ENCODE peak calls at places on chromosomes 13 and 19, in five cellular contexts. One of them, this sample, is unnamed.
A peak's percentile ranks its signal among the peaks of the same experiment; 100 is the strongest.

GRCh38 chr19:45402469-45403070 is 2.3 kb downstream of the PPP1R13L start:
- DNase-seq in breast epithelium: peak; percentile 72
- DNase-seq in CD8-positive, alpha-beta T cell: peak; percentile 27
- DNase-seq in mammary epithelial cell: peak; percentile 78
- DNase-seq in K562: peak; percentile 86
- DNase-seq in this sample: no peak

GRCh38 chr13:101979825-101980224 is 422.0 kb downstream of the FGF14 start:
- DNase-seq in breast epithelium: no peak
- DNase-seq in CD8-positive, alpha-beta T cell: no peak
- DNase-seq in mammary epithelial cell: no peak
- DNase-seq in K562: no peak
- DNase-seq in this sample: no peak

GRCh38 chr13:75724742-75725504 is 88.8 kb downstream of the LMO7 start:
- DNase-seq in breast epithelium: no peak
- DNase-seq in CD8-positive, alpha-beta T cell: no peak
- DNase-seq in mammary epithelial cell: peak; percentile 45
- DNase-seq in K562: no peak
- DNase-seq in this sample: no peak

GRCh38 chr19:4816388-4817165 is 14.9 kb downstream of the TICAM1 start:
- DNase-seq in breast epithelium: no peak
- DNase-seq in CD8-positive, alpha-beta T cell: no peak
- DNase-seq in mammary epithelial cell: no peak
- DNase-seq in K562: peak; percentile 13
- DNase-seq in this sample: no peak

GRCh38 chr13:38202730-38203129 is 146.9 kb upstream of the UFM1 start:
- DNase-seq in breast epithelium: no peak
- DNase-seq in CD8-positive, alpha-beta T cell: no peak
- DNase-seq in mammary epithelial cell: peak; percentile 78
- DNase-seq in K562: no peak
- DNase-seq in this sample: no peak

GRCh38 chr13:43776680-43777079 is 10.1 kb downstream of the ENOX1 start:
- DNase-seq in breast epithelium: no peak
- DNase-seq in CD8-positive, alpha-beta T cell: no peak
- DNase-seq in mammary epithelial cell: no peak
- DNase-seq in K562: no peak
- DNase-seq in this sample: no peak

GRCh38 chr19:6710273-6711077 is 10.0 kb downstream of the C3 start:
- DNase-seq in breast epithelium: no peak
- DNase-seq in CD8-positive, alpha-beta T cell: no peak
- DNase-seq in mammary epithelial cell: no peak
- DNase-seq in K562: peak; percentile 44
- DNase-seq in this sample: no peak

GRCh38 chr13:110106726-110107125 is 200.2 kb downstream of the COL4A1 start:
- DNase-seq in breast epithelium: no peak
- DNase-seq in CD8-positive, alpha-beta T cell: no peak
- DNase-seq in mammary epithelial cell: no peak
- DNase-seq in K562: no peak
- DNase-seq in this sample: no peak

GRCh38 chr19:40603071-40603718 is 2.0 kb downstream of the LTBP4 start:
- DNase-seq in breast epithelium: no peak
- DNase-seq in CD8-positive, alpha-beta T cell: no peak
- DNase-seq in mammary epithelial cell: peak; percentile 45
- DNase-seq in K562: no peak
- DNase-seq in this sample: no peak

GRCh38 chr19:6126335-6126974 is 9.0 kb upstream of the ACSBG2 start:
- DNase-seq in breast epithelium: no peak
- DNase-seq in CD8-positive, alpha-beta T cell: no peak
- DNase-seq in mammary epithelial cell: peak; percentile 71
- DNase-seq in K562: peak; percentile 71
- DNase-seq in this sample: no peak

GRCh38 chr13:111115841-111116500 is 861 bp downstream of the ARHGEF7 start:
- DNase-seq in breast epithelium: no peak
- DNase-seq in CD8-positive, alpha-beta T cell: no peak
- DNase-seq in mammary epithelial cell: no peak
- DNase-seq in K562: no peak
- DNase-seq in this sample: no peak

GRCh38 chr13:83819611-83820010 is 62.7 kb downstream of the SLITRK1 start:
- DNase-seq in breast epithelium: no peak
- DNase-seq in CD8-positive, alpha-beta T cell: no peak
- DNase-seq in mammary epithelial cell: no peak
- DNase-seq in K562: no peak
- DNase-seq in this sample: no peak

GRCh38 chr13:110653851-110654250 is 38.5 kb downstream of the NAXD start:
- DNase-seq in breast epithelium: no peak
- DNase-seq in CD8-positive, alpha-beta T cell: no peak
- DNase-seq in mammary epithelial cell: no peak
- DNase-seq in K562: no peak
- DNase-seq in this sample: no peak

GRCh38 chr19:45884682-45885555 is 1.0 kb downstream of the IRF2BP1 start:
- DNase-seq in breast epithelium: peak; percentile 46
- DNase-seq in CD8-positive, alpha-beta T cell: no peak
- DNase-seq in mammary epithelial cell: peak; percentile 16
- DNase-seq in K562: peak; percentile 75
- DNase-seq in this sample: no peak

GRCh38 chr19:47228937-47229673 is 1.9 kb downstream of the BBC3 start:
- DNase-seq in breast epithelium: peak; percentile 35
- DNase-seq in CD8-positive, alpha-beta T cell: peak; percentile 46
- DNase-seq in mammary epithelial cell: peak; percentile 46
- DNase-seq in K562: peak; percentile 24
- DNase-seq in this sample: peak; percentile 17

GRCh38 chr13:46570273-46570672 is 17.3 kb downstream of the LRCH1 start:
- DNase-seq in breast epithelium: no peak
- DNase-seq in CD8-positive, alpha-beta T cell: no peak
- DNase-seq in mammary epithelial cell: no peak
- DNase-seq in K562: no peak
- DNase-seq in this sample: no peak

GRCh38 chr13:107838592-107839161 is 376.7 kb downstream of the LIG4 start:
- DNase-seq in breast epithelium: no peak
- DNase-seq in CD8-positive, alpha-beta T cell: no peak
- DNase-seq in mammary epithelial cell: no peak
- DNase-seq in K562: no peak
- DNase-seq in this sample: no peak

GRCh38 chr13:86445584-86446140 is 646.4 kb upstream of the SLITRK6 start:
- DNase-seq in breast epithelium: no peak
- DNase-seq in CD8-positive, alpha-beta T cell: no peak
- DNase-seq in mammary epithelial cell: no peak
- DNase-seq in K562: no peak
- DNase-seq in this sample: no peak

GRCh38 chr19:34838248-34838647 is 65.2 kb upstream of the ZNF599 start:
- DNase-seq in breast epithelium: no peak
- DNase-seq in CD8-positive, alpha-beta T cell: no peak
- DNase-seq in mammary epithelial cell: peak; percentile 11
- DNase-seq in K562: peak; percentile 28
- DNase-seq in this sample: no peak

GRCh38 chr13:32205426-32206096 is 109.6 kb downstream of the ZAR1L start:
- DNase-seq in breast epithelium: no peak
- DNase-seq in CD8-positive, alpha-beta T cell: no peak
- DNase-seq in mammary epithelial cell: no peak
- DNase-seq in K562: no peak
- DNase-seq in this sample: no peak

GRCh38 chr19:42121666-42122069 is 10.6 kb downstream of the POU2F2 start:
- DNase-seq in breast epithelium: no peak
- DNase-seq in CD8-positive, alpha-beta T cell: peak; percentile 84
- DNase-seq in mammary epithelial cell: peak; percentile 80
- DNase-seq in K562: no peak
- DNase-seq in this sample: peak; percentile 67

GRCh38 chr19:35301961-35302360 is 10.0 kb downstream of the MAG start:
- DNase-seq in breast epithelium: no peak
- DNase-seq in CD8-positive, alpha-beta T cell: no peak
- DNase-seq in mammary epithelial cell: no peak
- DNase-seq in K562: no peak
- DNase-seq in this sample: no peak

GRCh38 chr13:52851153-52851962 is 2.9 kb upstream of the PCDH8 start:
- DNase-seq in breast epithelium: no peak
- DNase-seq in CD8-positive, alpha-beta T cell: no peak
- DNase-seq in mammary epithelial cell: no peak
- DNase-seq in K562: no peak
- DNase-seq in this sample: no peak

GRCh38 chr19:13962738-13963602 is 10.7 kb downstream of the DCAF15 start:
- DNase-seq in breast epithelium: no peak
- DNase-seq in CD8-positive, alpha-beta T cell: no peak
- DNase-seq in mammary epithelial cell: no peak
- DNase-seq in K562: no peak
- DNase-seq in this sample: no peak

GRCh38 chr19:13302521-13303270 is 152.5 kb downstream of the IER2 start:
- DNase-seq in breast epithelium: no peak
- DNase-seq in CD8-positive, alpha-beta T cell: no peak
- DNase-seq in mammary epithelial cell: no peak
- DNase-seq in K562: no peak
- DNase-seq in this sample: no peak

GRCh38 chr19:9857076-9857721 is 22.1 kb downstream of the PIN1 start:
- DNase-seq in breast epithelium: no peak
- DNase-seq in CD8-positive, alpha-beta T cell: no peak
- DNase-seq in mammary epithelial cell: no peak
- DNase-seq in K562: no peak
- DNase-seq in this sample: no peak

GRCh38 chr13:38667526-38668094 is 19.3 kb upstream of the FREM2 start:
- DNase-seq in breast epithelium: no peak
- DNase-seq in CD8-positive, alpha-beta T cell: no peak
- DNase-seq in mammary epithelial cell: no peak
- DNase-seq in K562: no peak
- DNase-seq in this sample: no peak

GRCh38 chr13:21949818-21950429 is 279.1 kb downstream of the FGF9 start:
- DNase-seq in breast epithelium: no peak
- DNase-seq in CD8-positive, alpha-beta T cell: no peak
- DNase-seq in mammary epithelial cell: no peak
- DNase-seq in K562: no peak
- DNase-seq in this sample: no peak

GRCh38 chr19:45507864-45508680 is 793 bp downstream of the VASP start:
- DNase-seq in breast epithelium: peak; percentile 62
- DNase-seq in CD8-positive, alpha-beta T cell: peak; percentile 51
- DNase-seq in mammary epithelial cell: no peak
- DNase-seq in K562: peak; percentile 57
- DNase-seq in this sample: no peak

GRCh38 chr13:41917641-41918040 is 43.3 kb downstream of the VWA8 start:
- DNase-seq in breast epithelium: no peak
- DNase-seq in CD8-positive, alpha-beta T cell: no peak
- DNase-seq in mammary epithelial cell: peak; percentile 65
- DNase-seq in K562: no peak
- DNase-seq in this sample: no peak

GRCh38 chr19:50264483-50265186 is 61.2 kb downstream of the MYH14 start:
- DNase-seq in breast epithelium: no peak
- DNase-seq in CD8-positive, alpha-beta T cell: no peak
- DNase-seq in mammary epithelial cell: no peak
- DNase-seq in K562: peak; percentile 80
- DNase-seq in this sample: no peak

GRCh38 chr13:99657848-99658265 is 156.6 kb downstream of the TM9SF2 start:
- DNase-seq in breast epithelium: no peak
- DNase-seq in CD8-positive, alpha-beta T cell: peak; percentile 45
- DNase-seq in mammary epithelial cell: no peak
- DNase-seq in K562: no peak
- DNase-seq in this sample: no peak

DNA sequence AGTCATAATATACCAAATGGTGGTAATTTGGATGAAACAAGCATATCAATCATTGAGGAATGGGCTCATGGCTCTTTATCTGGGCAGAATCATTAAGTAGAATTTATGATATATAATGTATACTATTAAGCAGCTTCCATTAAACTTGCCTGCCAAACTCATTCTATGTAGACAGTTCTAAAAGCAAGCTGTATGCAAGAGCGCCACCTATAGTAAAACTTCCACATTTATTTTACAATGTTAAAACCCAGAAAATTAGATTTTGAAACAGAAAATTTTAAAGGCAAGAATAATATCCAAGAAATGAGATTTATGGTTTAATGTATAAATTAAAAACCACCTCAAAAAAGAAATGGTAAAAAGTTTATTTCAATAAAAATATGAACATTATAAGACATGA is 161.5 kb downstream of the MZT1 start:
- DNase-seq in breast epithelium: no peak
- DNase-seq in CD8-positive, alpha-beta T cell: no peak
- DNase-seq in mammary epithelial cell: no peak
- DNase-seq in K562: no peak
- DNase-seq in this sample: no peak
- H3K4me3 ChIP-seq in breast epithelium: no peak overlapping the region
- H3K4me3 ChIP-seq in CD8-positive, alpha-beta T cell: no peak overlapping the region
- H3K4me3 ChIP-seq in mammary epithelial cell: no peak overlapping the region
- H3K4me3 ChIP-seq in K562: no peak overlapping the region
- H3K4me3 ChIP-seq in this sample: no peak overlapping the region

GRCh38 chr13:106455190-106455589 is 80.3 kb downstream of the EFNB2 start:
- DNase-seq in breast epithelium: no peak
- DNase-seq in CD8-positive, alpha-beta T cell: no peak
- DNase-seq in mammary epithelial cell: no peak
- DNase-seq in K562: no peak
- DNase-seq in this sample: no peak
- H3K27ac ChIP-seq in breast epithelium: no peak overlapping the region
- H3K27ac ChIP-seq in CD8-positive, alpha-beta T cell: no peak overlapping the region
- H3K27ac ChIP-seq in mammary epithelial cell: no peak overlapping the region
- H3K27ac ChIP-seq in K562: no peak overlapping the region
- H3K27ac ChIP-seq in this sample: no peak overlapping the region

DNA sequence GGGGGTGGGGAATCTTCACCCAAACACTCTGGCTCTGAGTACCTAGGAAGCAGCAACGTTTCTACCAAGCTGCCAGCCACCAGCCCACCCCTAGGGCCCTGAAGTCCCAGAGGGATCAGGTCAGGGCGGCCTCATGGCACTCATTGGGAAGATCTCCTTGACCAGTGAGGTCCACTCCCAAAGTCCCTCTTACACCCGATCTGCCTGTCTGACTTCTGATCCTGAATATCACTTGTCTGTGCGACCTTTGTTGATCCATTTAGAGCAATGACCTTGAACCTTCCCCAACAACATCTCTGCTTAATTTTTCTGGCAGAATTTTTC is 2.1 kb upstream of the GNA15 start:
- DNase-seq in breast epithelium: no peak
- DNase-seq in CD8-positive, alpha-beta T cell: no peak
- DNase-seq in mammary epithelial cell: no peak
- DNase-seq in K562: no peak
- DNase-seq in this sample: no peak
- H3K4me3 ChIP-seq in breast epithelium: no peak overlapping the region
- H3K4me3 ChIP-seq in CD8-positive, alpha-beta T cell: no peak overlapping the region
- H3K4me3 ChIP-seq in mammary epithelial cell: no peak overlapping the region
- H3K4me3 ChIP-seq in K562: no peak overlapping the region
- H3K4me3 ChIP-seq in this sample: peak overlapping the region; percentile 18

DNA sequence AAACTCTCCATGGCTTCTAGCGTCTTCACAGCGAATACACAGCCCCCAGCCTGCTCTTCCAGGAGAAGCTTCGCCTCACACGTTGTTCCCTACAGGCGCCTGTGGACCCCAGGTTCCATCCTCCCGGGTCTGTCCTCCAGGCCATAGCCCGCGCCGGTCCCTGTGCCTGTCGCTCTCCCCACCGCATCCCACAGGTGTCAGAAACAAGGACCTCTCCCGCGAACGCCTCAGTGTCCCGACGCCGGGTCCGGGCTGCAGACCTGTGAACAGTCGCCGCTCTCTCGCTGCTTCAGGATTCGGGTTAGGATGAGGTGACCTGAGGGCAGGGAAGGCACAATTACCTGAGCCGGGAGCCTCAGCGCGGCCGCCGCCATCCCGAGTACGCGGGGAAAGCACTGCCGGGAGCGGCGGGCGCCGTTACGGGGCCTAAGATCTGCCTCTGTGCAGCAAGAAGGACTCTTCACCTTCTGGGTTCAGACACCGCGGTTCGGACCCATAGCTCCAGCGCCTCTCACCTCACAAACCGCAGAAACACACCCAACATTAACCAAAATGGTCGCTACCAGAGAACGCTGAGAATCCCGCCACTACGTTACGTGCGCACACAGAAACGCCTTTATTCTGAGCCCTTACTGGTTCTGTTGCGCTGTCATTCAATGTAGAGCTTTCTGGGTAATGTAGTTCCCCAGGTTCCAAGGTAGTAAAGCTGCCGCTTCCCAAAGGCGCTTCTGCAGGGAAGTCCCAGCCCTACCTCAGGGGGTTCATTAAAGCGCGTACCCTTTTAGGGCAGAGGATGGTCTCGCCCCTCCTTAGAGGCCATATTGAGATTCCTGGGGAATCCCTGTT is at the start of gene ZNF418:
- DNase-seq in breast epithelium: peak; percentile 57
- DNase-seq in CD8-positive, alpha-beta T cell: peak; percentile 38
- DNase-seq in mammary epithelial cell: peak; percentile 85
- DNase-seq in K562: peak; percentile 12
- DNase-seq in this sample: peak; percentile 7
- H3K27ac ChIP-seq in breast epithelium: peak within 1 kb of the TSS; percentile 81
- H3K27ac ChIP-seq in CD8-positive, alpha-beta T cell: peak within 1 kb of the TSS; percentile 10
- H3K27ac ChIP-seq in mammary epithelial cell: peak within 1 kb of the TSS; percentile 23
- H3K27ac ChIP-seq in K562: no peak within 1 kb of the TSS
- H3K27ac ChIP-seq in this sample: peak within 1 kb of the TSS; percentile 47